ENCODE peak calls at places on chromosomes 5 and 9, in five cellular contexts. R is CD4-positive, alpha-beta T cell; F is neural progenitor cell; C is thyroid gland; U is endodermal cell. S is an unnamed sample.

GRCh38 chr5:97134634-97135033 is 7.8 kb downstream of the LIX1 start:
- DNase-seq in R (no peak), F (peak), C (no peak), U (peak), S (no peak)

GRCh38 chr9:93083592-93084470 is 12.2 kb upstream of the CARD19 start:
- DNase-seq in R (no peak), F (peak), C (peak), U (peak), S (no peak)

GRCh38 chr5:14226992-14227391 is 83.8 kb downstream of the TRIO start:
- DNase-seq in R (no peak), F (no peak), C (no peak), U (no peak), S (no peak)

GRCh38 chr9:7369384-7369821 is 430.2 kb downstream of the DMAC1 start:
- DNase-seq in R (no peak), F (no peak), C (peak), U (no peak), S (no peak)

GRCh38 chr9:61666849-61667371 is 477.1 kb downstream of the SPATA31A7 start:
- DNase-seq in R (no peak), F (no peak), C (no peak), U (no peak), S (no peak)

GRCh38 chr9:12781334-12781733 is 6.5 kb downstream of the LURAP1L start:
- DNase-seq in R (no peak), F (no peak), C (no peak), U (no peak), S (no peak)

GRCh38 chr5:58452566-58453258 is 7.2 kb downstream of the PLK2 start:
- DNase-seq in R (no peak), F (no peak), C (no peak), U (peak), S (no peak)

GRCh38 chr5:149636861-149637246 is 55.6 kb downstream of the ARHGEF37 start:
- DNase-seq in R (peak), F (peak), C (peak), U (peak), S (no peak)

GRCh38 chr9:84481819-84482218 is 141.3 kb upstream of the SLC28A3 start:
- DNase-seq in R (no peak), F (peak), C (peak), U (no peak), S (no peak)

GRCh38 chr5:143401253-143401845 is 2.1 kb downstream of the NR3C1 start:
- DNase-seq in R (no peak), F (peak), C (no peak), U (no peak), S (no peak)

GRCh38 chr5:34859253-34859652 is 20.3 kb downstream of the TTC23L start:
- DNase-seq in R (no peak), F (no peak), C (no peak), U (no peak), S (no peak)

GRCh38 chr5:151477106-151477505 is 29.7 kb downstream of the SLC36A1 start:
- DNase-seq in R (no peak), F (no peak), C (no peak), U (no peak), S (no peak)

GRCh38 chr5:132060501-132061161 is at the start of gene IL3:
- DNase-seq in R (no peak), F (no peak), C (no peak), U (peak), S (no peak)

GRCh38 chr9:120413121-120414048 is 166.6 kb downstream of the CDK5RAP2 start:
- DNase-seq in R (no peak), F (peak), C (no peak), U (peak), S (no peak)

GRCh38 chr5:135179308-135179980 is 145.4 kb upstream of the PITX1 start:
- DNase-seq in R (no peak), F (peak), C (no peak), U (peak), S (no peak)

GRCh38 chr9:130263601-130264413 is 1.8 kb upstream of the HMCN2 start:
- DNase-seq in R (no peak), F (no peak), C (no peak), U (peak), S (no peak)

GRCh38 chr5:125376059-125376641 is 629.7 kb upstream of the ZNF608 start:
- DNase-seq in R (no peak), F (no peak), C (no peak), U (no peak), S (no peak)

GRCh38 chr5:55694152-55694830 is 17.8 kb downstream of the SLC38A9 start:
- DNase-seq in R (no peak), F (peak), C (no peak), U (no peak), S (no peak)

GRCh38 chr9:75146229-75146628 is 57.9 kb downstream of the OSTF1 start:
- DNase-seq in R (no peak), F (no peak), C (no peak), U (no peak), S (no peak)

GRCh38 chr9:682633-683508 is 158.6 kb upstream of the DMRT1 start:
- DNase-seq in R (no peak), F (peak), C (no peak), U (no peak), S (no peak)

GRCh38 chr9:127187231-127187956 is 65.0 kb upstream of the ANGPTL2 start:
- DNase-seq in R (no peak), F (peak), C (peak), U (no peak), S (peak)

GRCh38 chr5:163385276-163385675 is 52.1 kb upstream of the CCNG1 start:
- DNase-seq in R (no peak), F (no peak), C (peak), U (no peak), S (peak)

GRCh38 chr5:119583684-119584083 is 45.7 kb upstream of the FAM170A start:
- DNase-seq in R (no peak), F (no peak), C (no peak), U (no peak), S (no peak)

GRCh38 chr5:119582987-119583386 is 46.4 kb upstream of the FAM170A start:
- DNase-seq in R (no peak), F (peak), C (no peak), U (peak), S (no peak)

GRCh38 chr5:119578937-119579336 is 50.4 kb upstream of the FAM170A start:
- DNase-seq in R (no peak), F (peak), C (no peak), U (peak), S (no peak)
- TF ChIP-seq CTCF in R (no peak), F (peak), C (no peak), U (peak), S (peak)

GRCh38 chr9:76181781-76182180 is 212.4 kb downstream of the RFK start:
- DNase-seq in R (no peak), F (no peak), C (no peak), U (no peak), S (no peak)
- H3K27ac ChIP-seq in R (no peak), F (no peak), C (no peak), U (peak), S (no peak)

DNA sequence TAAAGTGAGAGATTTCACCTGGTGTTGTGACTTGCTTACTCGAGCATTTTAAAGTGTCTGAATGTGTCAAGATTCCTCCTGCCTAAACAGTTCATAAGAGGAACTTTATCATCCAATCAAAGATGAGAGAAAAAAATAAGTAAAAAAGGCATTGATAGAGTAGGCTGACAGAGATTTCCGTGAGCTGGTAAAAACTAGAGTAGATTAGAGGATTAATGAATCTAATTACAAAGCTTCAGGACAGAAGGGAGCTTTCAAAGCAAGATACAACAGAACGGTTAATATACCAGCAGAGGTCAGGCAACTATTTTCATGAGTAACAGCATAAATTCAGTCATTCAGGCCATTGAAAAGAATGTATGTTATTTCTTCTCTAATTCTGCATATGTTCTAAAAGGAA is 91.5 kb downstream of the ADAMTS6 start:
- DNase-seq in R (no peak), F (no peak), C (no peak), U (no peak), S (no peak)
- TF ChIP-seq CTCF in R (no peak), F (no peak), C (no peak), U (peak), S (no peak)

GRCh38 chr9:128575469-128575868 is 23.1 kb downstream of the SPTAN1 start:
- DNase-seq in R (no peak), F (no peak), C (no peak), U (no peak), S (peak)
- H3K27ac ChIP-seq in R (no peak), F (no peak), C (no peak), U (no peak), S (no peak)

GRCh38 chr5:137461636-137462596 is 37.2 kb downstream of the SPOCK1 start:
- DNase-seq in R (no peak), F (peak), C (no peak), U (peak), S (no peak)
- TF ChIP-seq CTCF in R (no peak), F (peak), C (no peak), U (peak), S (no peak)

GRCh38 chr5:147860641-147861025 is 17.9 kb upstream of the SCGB3A2 start:
- DNase-seq in R (no peak), F (no peak), C (peak), U (peak), S (no peak)
- H3K27ac ChIP-seq in R (no peak), F (no peak), C (no peak), U (no peak), S (no peak)

GRCh38 chr5:146706321-146706972 is 172.1 kb downstream of the PPP2R2B start:
- DNase-seq in R (no peak), F (peak), C (no peak), U (peak), S (no peak)
- TF ChIP-seq CTCF in R (no peak), F (peak), C (no peak), U (peak), S (no peak)

GRCh38 chr5:61327761-61328753 is 4.0 kb upstream of the ZSWIM6 start:
- DNase-seq in R (no peak), F (no peak), C (no peak), U (peak), S (no peak)
- H3K27ac ChIP-seq in R (no peak), F (no peak), C (no peak), U (no peak), S (no peak)

S was measured in heart right ventricle.